ENCODE peak calls at places on chromosomes 13 and 19, in eight cellular contexts. H, N, A, L, S, Z, K and E are unnamed samples.

GRCh38 chr19:2561895-2562294 is 86.0 kb downstream of the GADD45B start:
- DNase-seq in H (no peak), N (no peak), A (no peak), L (no peak), S (no peak), Z (peak), K (no peak), E (no peak)

GRCh38 chr13:97753942-97754670 is 199.4 kb upstream of the IPO5 start:
- DNase-seq in H (no peak), N (peak), A (no peak), L (no peak), S (no peak), Z (peak), K (no peak), E (no peak)

GRCh38 chr13:91533354-91533753 is 134.9 kb downstream of the GPC5 start:
- DNase-seq in H (no peak), N (no peak), A (no peak), L (no peak), S (no peak), Z (no peak), K (no peak), E (no peak)

GRCh38 chr19:55624109-55625003 is at the start of gene ZNF784:
- DNase-seq in H (peak), N (peak), A (peak), L (peak), S (peak), Z (peak), K (peak), E (peak)

GRCh38 chr19:2627855-2628254 is 74.6 kb downstream of the GNG7 start:
- DNase-seq in H (no peak), N (no peak), A (no peak), L (no peak), S (peak), Z (no peak), K (no peak), E (no peak)

GRCh38 chr19:38068851-38069250 is 155.2 kb downstream of the DPF1 start:
- DNase-seq in H (no peak), N (no peak), A (no peak), L (no peak), S (no peak), Z (no peak), K (no peak), E (no peak)

GRCh38 chr13:48859168-48860105 is 116.3 kb upstream of the FNDC3A start:
- DNase-seq in H (no peak), N (no peak), A (no peak), L (no peak), S (no peak), Z (peak), K (no peak), E (no peak)

GRCh38 chr13:24500977-24501376 is 11.6 kb downstream of the PARP4 start:
- DNase-seq in H (no peak), N (no peak), A (no peak), L (peak), S (peak), Z (no peak), K (no peak), E (peak)

GRCh38 chr19:625257-625656 is 8.1 kb downstream of the POLRMT start:
- DNase-seq in H (no peak), N (no peak), A (no peak), L (no peak), S (no peak), Z (no peak), K (no peak), E (no peak)

GRCh38 chr19:23346696-23347095 is 48.6 kb downstream of the ZNF91 start:
- DNase-seq in H (no peak), N (no peak), A (no peak), L (no peak), S (no peak), Z (no peak), K (no peak), E (no peak)

GRCh38 chr13:99982021-99982740 is 597 bp downstream of the ZIC2 start:
- DNase-seq in H (no peak), N (peak), A (no peak), L (no peak), S (no peak), Z (peak), K (no peak), E (no peak)

GRCh38 chr19:47109177-47109540 is 4.4 kb downstream of the ZC3H4 start:
- DNase-seq in H (no peak), N (no peak), A (no peak), L (no peak), S (no peak), Z (no peak), K (no peak), E (no peak)

GRCh38 chr13:108297114-108297513 is 27.6 kb downstream of the TNFSF13B start:
- DNase-seq in H (no peak), N (no peak), A (no peak), L (no peak), S (no peak), Z (no peak), K (no peak), E (no peak)

GRCh38 chr19:3665681-3666544 is 34.4 kb downstream of the PIP5K1C start:
- DNase-seq in H (peak), N (peak), A (peak), L (peak), S (peak), Z (peak), K (no peak), E (peak)

GRCh38 chr13:49435992-49436391 is 7.9 kb downstream of the CAB39L start:
- DNase-seq in H (no peak), N (no peak), A (no peak), L (peak), S (no peak), Z (no peak), K (no peak), E (peak)

GRCh38 chr19:6521718-6522646 is 8.8 kb upstream of the TNFSF9 start:
- DNase-seq in H (no peak), N (no peak), A (no peak), L (no peak), S (no peak), Z (peak), K (no peak), E (no peak)

GRCh38 chr13:20960663-20961309 is 58.2 kb upstream of the XPO4 start:
- DNase-seq in H (no peak), N (no peak), A (no peak), L (no peak), S (peak), Z (peak), K (no peak), E (no peak)

GRCh38 chr13:99991806-99992242 is 10.2 kb downstream of the ZIC2 start:
- DNase-seq in H (no peak), N (peak), A (no peak), L (no peak), S (no peak), Z (no peak), K (no peak), E (no peak)

GRCh38 chr19:46984077-46985010 is 35.3 kb upstream of the NPAS1 start:
- DNase-seq in H (no peak), N (no peak), A (peak), L (peak), S (peak), Z (peak), K (no peak), E (peak)

GRCh38 chr19:52734340-52734892 is 428 bp downstream of the ZNF611 start:
- DNase-seq in H (no peak), N (peak), A (no peak), L (peak), S (no peak), Z (no peak), K (no peak), E (no peak)

GRCh38 chr13:98890920-98891319 is 86.9 kb downstream of the DOCK9 start:
- DNase-seq in H (no peak), N (no peak), A (no peak), L (no peak), S (no peak), Z (no peak), K (no peak), E (no peak)

GRCh38 chr19:45468159-45468651 is 409 bp downstream of the FOSB start:
- DNase-seq in H (no peak), N (peak), A (no peak), L (no peak), S (no peak), Z (peak), K (no peak), E (no peak)

GRCh38 chr19:15101479-15102082 is 5.6 kb upstream of the SYDE1 start:
- DNase-seq in H (no peak), N (peak), A (no peak), L (peak), S (peak), Z (peak), K (no peak), E (peak)

GRCh38 chr13:32284927-32285632 is 30.1 kb downstream of the ZAR1L start:
- DNase-seq in H (no peak), N (peak), A (no peak), L (peak), S (peak), Z (no peak), K (no peak), E (peak)

GRCh38 chr13:35518337-35518736 is 41.8 kb upstream of the MAB21L1 start:
- DNase-seq in H (no peak), N (no peak), A (no peak), L (no peak), S (no peak), Z (no peak), K (no peak), E (no peak)

GRCh38 chr13:67355791-67356190 is 125.7 kb upstream of the PCDH9 start:
- DNase-seq in H (no peak), N (no peak), A (no peak), L (no peak), S (no peak), Z (no peak), K (no peak), E (no peak)

GRCh38 chr19:15575406-15575805 is 39.6 kb upstream of the CYP4F8 start:
- DNase-seq in H (no peak), N (no peak), A (no peak), L (no peak), S (no peak), Z (no peak), K (no peak), E (no peak)

GRCh38 chr19:17159466-17160393 is 55.4 kb upstream of the USE1 start:
- DNase-seq in H (no peak), N (no peak), A (no peak), L (no peak), S (no peak), Z (no peak), K (no peak), E (no peak)

GRCh38 chr19:11699931-11700794 is 38.6 kb downstream of the ZNF823 start:
- DNase-seq in H (no peak), N (peak), A (no peak), L (peak), S (peak), Z (peak), K (peak), E (peak)

GRCh38 chr13:113051641-113052040 is 54.0 kb upstream of the F7 start:
- DNase-seq in H (no peak), N (no peak), A (no peak), L (no peak), S (no peak), Z (no peak), K (no peak), E (no peak)

GRCh38 chr13:50915562-50915961 is 6.0 kb downstream of the RNASEH2B start:
- DNase-seq in H (no peak), N (peak), A (no peak), L (no peak), S (no peak), Z (peak), K (no peak), E (no peak)

GRCh38 chr19:5018224-5019015 is 49.5 kb downstream of the KDM4B start:
- DNase-seq in H (no peak), N (no peak), A (no peak), L (peak), S (no peak), Z (no peak), K (no peak), E (peak)

GRCh38 chr19:16441661-16442071 is 30.1 kb downstream of the EPS15L1 start:
- DNase-seq in H (no peak), N (peak), A (peak), L (peak), S (peak), Z (peak), K (no peak), E (peak)

DNA sequence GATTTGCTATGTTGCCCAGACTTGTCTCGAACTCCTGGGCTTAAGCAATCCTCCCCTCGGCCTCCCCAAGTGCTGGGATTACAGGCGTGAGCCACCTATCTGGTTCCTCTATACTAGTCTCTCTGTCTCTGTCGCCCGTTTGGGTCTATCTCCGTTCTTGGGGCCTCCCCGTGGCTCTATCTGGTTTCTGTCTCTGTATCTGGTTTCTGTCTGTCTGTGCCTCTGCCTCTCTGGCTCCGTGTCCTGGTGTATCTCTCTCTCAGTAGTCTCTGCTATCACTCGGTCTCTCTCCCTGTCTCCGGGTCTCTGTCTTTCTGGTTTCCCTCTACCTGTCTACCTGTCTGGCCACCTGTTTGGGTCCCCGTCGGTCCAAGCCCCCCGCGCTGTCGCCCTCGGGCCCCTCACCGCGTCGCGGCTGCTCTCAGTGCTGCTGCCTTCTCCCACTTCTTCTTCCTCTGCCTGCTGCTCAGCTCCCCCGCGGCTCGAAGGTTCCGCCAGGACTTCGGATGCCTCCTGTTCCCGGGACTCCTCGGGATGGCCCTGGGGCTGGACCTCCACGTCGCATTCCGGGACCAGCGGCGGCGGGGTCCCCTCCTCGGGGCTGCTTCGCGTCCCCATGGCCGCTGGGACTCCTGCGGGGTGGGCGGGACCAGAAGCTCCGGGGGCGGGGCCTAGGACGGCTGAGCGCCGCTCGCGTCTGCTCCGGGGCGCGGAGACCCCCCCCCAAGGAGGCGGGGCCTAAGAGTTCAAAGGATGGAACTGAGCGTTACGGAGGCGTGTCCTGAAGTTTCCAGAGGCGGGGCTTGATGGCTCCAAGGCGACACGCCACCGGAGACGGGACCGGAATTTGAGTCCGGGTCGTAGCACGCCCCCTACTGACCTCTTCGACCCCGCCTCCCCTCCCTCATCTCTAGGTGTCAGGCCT is 783 bp downstream of the PHLDB3 start:
- DNase-seq in H (peak), N (peak), A (peak), L (peak), S (peak), Z (peak), K (peak), E (peak)
- TF ChIP-seq CTCF in H (no peak), N (peak), A (peak), L (no peak), S (no peak), Z (no peak), K (no peak), E (peak)

GRCh38 chr19:30664358-30665058 is 292.3 kb downstream of the ZNF536 start:
- DNase-seq in H (no peak), N (peak), A (no peak), L (peak), S (peak), Z (peak), K (no peak), E (peak)
- TF ChIP-seq CTCF in H (peak), N (peak), A (peak), L (no peak), S (peak), Z (peak), K (peak), E (peak)

GRCh38 chr19:58228584-58229254 is at the start of gene ZNF544:
- DNase-seq in H (no peak), N (peak), A (peak), L (peak), S (peak), Z (peak), K (peak), E (peak)
- TF ChIP-seq CTCF in H (no peak), N (peak), A (no peak), L (peak), S (no peak), Z (no peak), K (peak), E (peak)

GRCh38 chr13:95704510-95704909 is 27.6 kb downstream of the DNAJC3 start:
- DNase-seq in H (no peak), N (no peak), A (peak), L (no peak), S (peak), Z (no peak), K (no peak), E (no peak)
- TF ChIP-seq CTCF in H (no peak), N (peak), A (peak), L (peak), S (peak), Z (peak), K (peak), E (peak)

DNA sequence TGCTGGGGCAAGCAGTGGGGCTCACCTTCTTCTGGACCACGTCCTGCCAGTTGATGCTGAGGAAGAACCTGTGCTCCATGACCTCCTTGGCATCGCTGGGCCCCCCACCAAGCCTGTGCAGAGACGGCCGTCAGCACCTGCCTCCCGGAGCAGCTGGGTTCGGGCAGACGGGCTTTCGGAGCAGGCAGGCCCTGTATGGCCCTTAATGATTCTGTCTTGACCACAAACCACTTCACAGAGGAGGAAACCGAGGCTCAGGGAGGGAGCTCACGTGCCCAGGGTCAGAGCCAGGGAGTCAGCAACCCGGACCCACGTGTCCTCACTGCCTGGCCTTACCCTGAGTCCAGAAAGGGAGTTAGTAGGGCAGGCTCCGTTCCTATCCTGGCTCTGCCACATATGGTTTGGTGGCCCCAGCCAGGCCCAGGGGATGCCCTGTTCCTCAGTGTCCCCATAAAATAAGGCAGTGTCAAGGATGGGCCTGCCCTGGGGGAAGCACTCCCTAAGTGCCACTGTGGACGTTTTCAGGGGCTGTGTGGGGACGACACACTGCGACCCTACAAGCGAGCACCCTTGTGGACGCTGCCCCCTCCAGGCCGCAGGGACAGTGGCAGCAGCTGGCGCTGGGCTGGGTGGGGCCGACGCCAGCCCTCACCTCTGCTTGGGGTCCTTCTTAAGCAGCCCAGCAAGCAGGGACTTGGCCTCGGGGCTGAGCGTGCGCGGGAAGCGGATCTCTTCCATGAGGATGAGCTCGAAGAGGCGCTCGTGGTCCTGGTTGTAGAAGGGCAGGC is 8.9 kb upstream of the CCNP start:
- DNase-seq in H (no peak), N (peak), A (no peak), L (no peak), S (no peak), Z (no peak), K (no peak), E (no peak)
- TF ChIP-seq CTCF in H (no peak), N (peak), A (peak), L (peak), S (peak), Z (peak), K (no peak), E (peak)

GRCh38 chr13:42215578-42216421 is 56.2 kb upstream of the AKAP11 start:
- DNase-seq in H (no peak), N (peak), A (no peak), L (peak), S (peak), Z (peak), K (peak), E (peak)
- TF ChIP-seq CTCF in H (peak), N (peak), A (peak), L (peak), S (peak), Z (peak), K (peak), E (peak)

DNA sequence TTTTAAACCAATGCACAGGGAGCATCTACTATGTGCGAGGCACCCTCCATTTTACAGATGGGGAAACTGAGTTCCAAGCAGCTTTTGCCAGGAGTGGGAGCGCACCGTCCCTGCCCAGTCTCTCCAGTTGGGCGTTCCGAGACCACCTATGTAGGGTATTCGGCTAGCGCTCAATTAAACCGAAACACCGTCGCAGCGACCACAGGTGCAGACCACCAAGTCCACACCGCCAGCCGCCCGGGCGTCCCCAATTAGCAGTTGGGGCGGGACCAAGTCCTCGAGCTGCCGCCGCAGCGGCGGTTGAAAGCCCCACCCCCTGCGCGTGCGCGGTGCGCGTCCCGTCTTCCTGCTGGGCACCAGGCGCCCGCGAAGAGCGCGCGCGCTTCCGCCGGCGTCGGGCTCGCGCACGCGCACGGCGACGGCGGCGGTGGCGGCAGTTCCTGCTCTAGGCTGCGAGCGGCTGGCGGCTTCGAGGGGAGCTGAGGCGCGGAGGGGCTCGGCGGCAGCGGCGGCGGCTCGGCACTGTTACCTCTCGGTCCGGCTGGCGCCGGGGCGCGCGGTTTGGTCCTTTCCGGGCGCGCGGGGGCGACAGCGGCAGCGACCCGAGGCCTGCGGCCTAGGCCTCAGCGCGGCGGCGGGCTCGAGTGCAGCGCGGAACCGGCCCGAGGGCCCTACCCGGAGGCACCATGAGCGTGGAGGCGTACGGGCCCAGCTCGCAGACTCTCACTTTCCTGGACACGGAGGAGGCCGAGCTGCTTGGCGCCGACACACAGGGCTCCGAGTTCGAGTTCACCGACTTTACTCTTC is at the start of gene UPF1:
- DNase-seq in H (peak), N (peak), A (peak), L (peak), S (peak), Z (peak), K (peak), E (peak)
- TF ChIP-seq CTCF in H (no peak), N (peak), A (no peak), L (no peak), S (no peak), Z (no peak), K (peak), E (no peak)